ENCODE peak calls at places on chromosome 16, in five cellular contexts. J is mesendoderm, C is neuronal stem cell, B is H9, U is mesenchymal stem cell. G is an unnamed sample.

GRCh38 chr16:65083181-65083845 is 38.5 kb downstream of the CDH11 start:
- DNase-seq in J (no peak), C (no peak), B (no peak), U (peak), G (peak)

GRCh38 chr16:72999541-73000019 is 48.3 kb downstream of the ZFHX3 start:
- DNase-seq in J (no peak), C (no peak), B (no peak), U (no peak), G (no peak)

GRCh38 chr16:80670170-80670865 is 129.5 kb downstream of the DYNLRB2 start:
- DNase-seq in J (no peak), C (no peak), B (no peak), U (no peak), G (no peak)

GRCh38 chr16:63361032-63361624 is 1324.9 kb upstream of the CDH8 start:
- DNase-seq in J (peak), C (peak), B (no peak), U (peak), G (peak)

GRCh38 chr16:14131774-14132695 is 60.9 kb downstream of the MRTFB start:
- DNase-seq in J (no peak), C (no peak), B (no peak), U (peak), G (peak)

GRCh38 chr16:974606-975312 is 4.0 kb upstream of the LMF1 start:
- DNase-seq in J (no peak), C (no peak), B (no peak), U (no peak), G (no peak)

GRCh38 chr16:35450648-35451047 is 1991.2 kb downstream of the TP53TG3F start:
- DNase-seq in J (no peak), C (no peak), B (no peak), U (no peak), G (no peak)

GRCh38 chr16:85350973-85351372 is 238.7 kb upstream of the CIBAR2 start:
- DNase-seq in J (no peak), C (no peak), B (no peak), U (peak), G (peak)

GRCh38 chr16:54655171-54655590 is 275.5 kb upstream of the IRX5 start:
- DNase-seq in J (peak), C (no peak), B (no peak), U (no peak), G (no peak)

GRCh38 chr16:51971184-51971583 is 575.8 kb downstream of the TOX3 start:
- DNase-seq in J (peak), C (peak), B (peak), U (peak), G (peak)

GRCh38 chr16:19912445-19913305 is 28.0 kb upstream of the GPRC5B start:
- DNase-seq in J (peak), C (no peak), B (no peak), U (peak), G (peak)

GRCh38 chr16:27378871-27379580 is 22.9 kb upstream of the IL21R start:
- DNase-seq in J (peak), C (no peak), B (no peak), U (no peak), G (peak)

GRCh38 chr16:84044108-84044488 is 1.5 kb upstream of the SLC38A8 start:
- DNase-seq in J (peak), C (no peak), B (peak), U (peak), G (peak)

GRCh38 chr16:27321013-27321960 is 7.5 kb downstream of the IL4R start:
- DNase-seq in J (no peak), C (no peak), B (no peak), U (no peak), G (peak)

GRCh38 chr16:21199607-21200218 is 11.7 kb downstream of the ZP2 start:
- DNase-seq in J (no peak), C (no peak), B (no peak), U (no peak), G (no peak)

GRCh38 chr16:54582631-54583250 is 296.2 kb upstream of the IRX3 start:
- DNase-seq in J (no peak), C (peak), B (no peak), U (no peak), G (no peak)

GRCh38 chr16:50796829-50797228 is 54.9 kb downstream of the CYLD start:
- DNase-seq in J (no peak), C (no peak), B (no peak), U (no peak), G (no peak)

GRCh38 chr16:28309811-28310311 is 17.5 kb downstream of the SBK1 start:
- DNase-seq in J (no peak), C (no peak), B (no peak), U (no peak), G (no peak)

GRCh38 chr16:15897834-15898254 is 9.4 kb upstream of the CEP20 start:
- DNase-seq in J (no peak), C (no peak), B (no peak), U (peak), G (peak)

GRCh38 chr16:84749815-84750214 is 50.0 kb downstream of the USP10 start:
- DNase-seq in J (no peak), C (no peak), B (no peak), U (peak), G (no peak)

GRCh38 chr16:89613101-89613953 is at the start of gene DPEP1:
- DNase-seq in J (no peak), C (no peak), B (peak), U (no peak), G (no peak)

GRCh38 chr16:76639685-76640289 is 362.6 kb downstream of the CNTNAP4 start:
- DNase-seq in J (peak), C (no peak), B (peak), U (peak), G (peak)

GRCh38 chr16:19114359-19115147 is 789 bp downstream of the ITPRIPL2 start:
- DNase-seq in J (peak), C (peak), B (peak), U (peak), G (peak)

GRCh38 chr16:85604145-85604705 is 8.9 kb upstream of the GSE1 start:
- DNase-seq in J (no peak), C (no peak), B (no peak), U (no peak), G (no peak)

GRCh38 chr16:53502331-53503269 is at the start of gene AKTIP:
- DNase-seq in J (peak), C (peak), B (peak), U (peak), G (peak)

GRCh38 chr16:22843856-22844255 is 29.9 kb downstream of the HS3ST2 start:
- DNase-seq in J (no peak), C (no peak), B (no peak), U (no peak), G (no peak)

GRCh38 chr16:29148867-29149272 is 164.0 kb downstream of the LAT start:
- DNase-seq in J (no peak), C (no peak), B (no peak), U (no peak), G (no peak)

GRCh38 chr16:87918866-87919680 is 17.3 kb downstream of the CA5A start:
- DNase-seq in J (no peak), C (no peak), B (no peak), U (no peak), G (no peak)

GRCh38 chr16:19542138-19542821 is 13.2 kb upstream of the VPS35L start:
- DNase-seq in J (no peak), C (no peak), B (no peak), U (no peak), G (no peak)

GRCh38 chr16:929227-929669 is 41.5 kb downstream of the LMF1 start:
- DNase-seq in J (no peak), C (no peak), B (peak), U (no peak), G (no peak)

GRCh38 chr16:86286991-86287640 is 223.2 kb upstream of the FOXF1 start:
- DNase-seq in J (peak), C (no peak), B (peak), U (peak), G (no peak)

GRCh38 chr16:52597772-52598483 is 51.0 kb upstream of the TOX3 start:
- DNase-seq in J (peak), C (peak), B (peak), U (no peak), G (no peak)

GRCh38 chr16:12618515-12618914 is 185.2 kb downstream of the CPPED1 start:
- DNase-seq in J (no peak), C (no peak), B (no peak), U (no peak), G (no peak)

GRCh38 chr16:2939968-2940367 is 24.1 kb upstream of the KREMEN2 start:
- DNase-seq in J (no peak), C (no peak), B (no peak), U (no peak), G (no peak)

GRCh38 chr16:67226295-67226803 is 581 bp upstream of the TMEM208 start:
- DNase-seq in J (no peak), C (no peak), B (no peak), U (no peak), G (no peak)

GRCh38 chr16:67228034-67228785 is 1.3 kb downstream of the TMEM208 start:
- DNase-seq in J (no peak), C (no peak), B (no peak), U (no peak), G (no peak)

GRCh38 chr16:67228905-67229304 is 2.0 kb downstream of the TMEM208 start:
- DNase-seq in J (no peak), C (no peak), B (no peak), U (no peak), G (no peak)

GRCh38 chr16:67227567-67227921 is 614 bp downstream of the TMEM208 start:
- DNase-seq in J (no peak), C (no peak), B (no peak), U (no peak), G (no peak)

GRCh38 chr16:67226804-67227566 is at the start of gene TMEM208:
- DNase-seq in J (peak), C (peak), B (peak), U (peak), G (peak)
- H3K18ac ChIP-seq in J (no peak), C (peak), B (peak), U (peak), G (peak)

DNA sequence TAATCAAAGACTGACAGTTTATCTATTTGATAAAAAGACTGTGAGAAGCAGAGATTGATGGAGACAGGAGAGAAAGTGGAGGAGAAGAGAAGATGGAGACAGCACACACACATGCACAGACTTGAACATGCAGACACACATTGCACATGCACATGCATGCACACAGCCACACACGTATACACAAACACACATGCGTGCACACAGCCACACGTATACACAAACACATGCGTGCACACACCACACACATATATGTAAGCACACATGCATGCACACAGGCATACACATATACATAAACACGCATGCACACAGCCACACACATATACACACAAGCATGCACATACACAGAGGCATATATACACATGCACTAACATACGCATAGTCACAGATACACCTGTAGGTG is 313.4 kb downstream of the HAPSTR1 start:
- DNase-seq in J (no peak), C (no peak), B (no peak), U (no peak), G (no peak)
- H3K23ac ChIP-seq in J (no peak), C (no peak), B (peak), U (no peak), G (no peak)

GRCh38 chr16:4373909-4374742 is 2.5 kb downstream of the VASN start:
- DNase-seq in J (peak), C (no peak), B (peak), U (peak), G (peak)
- H3K18ac ChIP-seq in J (peak), C (peak), B (peak), U (peak), G (peak)

DNA sequence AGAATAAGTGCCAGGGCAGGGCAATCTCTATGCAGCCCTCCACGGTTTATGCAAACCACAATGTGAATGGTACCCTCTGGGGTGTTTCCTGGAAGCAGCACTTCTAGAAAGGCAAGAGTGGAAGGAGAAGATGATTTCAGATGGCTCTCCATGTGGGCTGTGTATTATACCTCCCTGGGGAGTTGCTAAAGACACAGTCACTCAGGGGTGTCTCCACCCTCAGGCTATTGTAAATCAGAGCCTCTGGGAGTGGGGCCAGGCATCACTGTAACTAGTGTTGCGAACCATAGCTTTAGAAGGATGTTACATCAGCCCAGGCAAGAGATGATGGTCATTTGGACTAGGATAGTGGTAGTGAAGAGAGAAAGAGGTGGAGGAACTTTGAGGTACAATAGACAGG is 83.3 kb upstream of the ZKSCAN2 start:
- DNase-seq in J (no peak), C (no peak), B (no peak), U (no peak), G (no peak)
- H3K23ac ChIP-seq in J (no peak), C (no peak), B (no peak), U (no peak), G (no peak)

DNA sequence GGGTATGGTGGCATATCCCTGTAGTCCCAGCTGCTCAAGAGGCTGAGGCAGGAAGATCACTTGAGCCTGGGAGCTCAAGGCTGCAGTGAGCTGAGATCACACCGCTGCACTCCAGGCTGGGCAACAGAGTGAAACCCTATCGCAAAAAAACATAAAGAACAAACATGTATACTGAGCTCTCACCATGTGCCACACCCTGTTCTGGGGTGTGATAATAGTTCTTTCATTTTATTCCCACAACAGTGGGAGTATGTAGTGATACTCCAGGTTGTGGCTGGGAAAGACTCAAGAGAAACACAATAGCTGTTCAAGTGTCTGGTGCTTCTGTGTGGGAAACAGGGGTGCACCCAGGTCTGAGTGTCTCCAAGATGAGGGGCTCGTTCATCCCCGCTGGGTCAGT is 90.7 kb downstream of the SOCS1 start:
- DNase-seq in J (no peak), C (no peak), B (no peak), U (no peak), G (no peak)
- H3K18ac ChIP-seq in J (no peak), C (no peak), B (no peak), U (no peak), G (no peak)

GRCh38 chr16:77744136-77744535 is 21.8 kb downstream of the NUDT7 start:
- DNase-seq in J (no peak), C (no peak), B (no peak), U (no peak), G (peak)
- H3K23ac ChIP-seq in J (no peak), C (no peak), B (no peak), U (no peak), G (no peak)

GRCh38 chr16:57593990-57594389 is 34.4 kb upstream of the ADGRG1 start:
- DNase-seq in J (no peak), C (no peak), B (no peak), U (no peak), G (no peak)
- H3K18ac ChIP-seq in J (no peak), C (no peak), B (no peak), U (no peak), G (no peak)

GRCh38 chr16:69330286-69331109 is at the start of gene PDF:
- DNase-seq in J (peak), C (peak), B (peak), U (peak), G (peak)
- H3K23ac ChIP-seq in J (peak), C (peak), B (no peak), U (peak), G (peak)

GRCh38 chr16:48365030-48365600 is 20.1 kb downstream of the SIAH1 start:
- DNase-seq in J (no peak), C (no peak), B (no peak), U (no peak), G (no peak)

GRCh38 chr16:48367443-48368049 is 17.7 kb downstream of the SIAH1 start:
- DNase-seq in J (no peak), C (no peak), B (no peak), U (no peak), G (no peak)

GRCh38 chr16:48366165-48367093 is 18.8 kb downstream of the SIAH1 start:
- DNase-seq in J (peak), C (no peak), B (peak), U (peak), G (peak)

GRCh38 chr16:48369765-48370164 is 15.4 kb downstream of the SIAH1 start:
- DNase-seq in J (peak), C (no peak), B (no peak), U (no peak), G (no peak)

DNA sequence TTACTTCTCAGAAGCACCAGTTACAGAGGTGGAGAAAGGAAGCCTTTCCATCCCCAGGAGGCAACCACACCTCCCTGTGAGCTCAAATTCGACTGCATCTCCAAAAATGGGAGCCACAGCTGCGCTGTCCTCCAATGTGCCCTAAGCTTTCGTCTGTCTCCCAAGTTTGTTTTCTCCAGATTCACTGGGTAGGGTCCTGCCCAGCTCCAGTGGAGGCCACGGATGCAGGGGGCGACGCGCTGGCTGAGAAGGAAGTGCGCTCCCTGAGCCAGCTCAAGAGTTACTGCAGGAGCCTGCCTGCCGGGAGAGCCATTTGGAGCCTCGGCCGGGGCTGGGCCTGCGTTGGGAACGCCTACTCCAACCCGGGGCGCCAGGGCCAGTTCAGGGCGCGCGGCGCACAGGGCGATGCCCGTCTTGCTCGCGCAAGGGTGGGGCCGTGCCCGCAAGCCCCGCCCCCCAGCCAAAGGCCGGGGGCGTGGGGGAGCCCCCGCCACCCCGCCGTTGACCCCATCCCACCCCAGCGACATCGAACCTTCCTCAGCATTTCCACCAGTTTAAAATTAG is 19.5 kb downstream of the SIAH1 start:
- DNase-seq in J (peak), C (peak), B (peak), U (peak), G (peak)
- H3K18ac ChIP-seq in J (peak), C (no peak), B (peak), U (peak), G (peak)

DNA sequence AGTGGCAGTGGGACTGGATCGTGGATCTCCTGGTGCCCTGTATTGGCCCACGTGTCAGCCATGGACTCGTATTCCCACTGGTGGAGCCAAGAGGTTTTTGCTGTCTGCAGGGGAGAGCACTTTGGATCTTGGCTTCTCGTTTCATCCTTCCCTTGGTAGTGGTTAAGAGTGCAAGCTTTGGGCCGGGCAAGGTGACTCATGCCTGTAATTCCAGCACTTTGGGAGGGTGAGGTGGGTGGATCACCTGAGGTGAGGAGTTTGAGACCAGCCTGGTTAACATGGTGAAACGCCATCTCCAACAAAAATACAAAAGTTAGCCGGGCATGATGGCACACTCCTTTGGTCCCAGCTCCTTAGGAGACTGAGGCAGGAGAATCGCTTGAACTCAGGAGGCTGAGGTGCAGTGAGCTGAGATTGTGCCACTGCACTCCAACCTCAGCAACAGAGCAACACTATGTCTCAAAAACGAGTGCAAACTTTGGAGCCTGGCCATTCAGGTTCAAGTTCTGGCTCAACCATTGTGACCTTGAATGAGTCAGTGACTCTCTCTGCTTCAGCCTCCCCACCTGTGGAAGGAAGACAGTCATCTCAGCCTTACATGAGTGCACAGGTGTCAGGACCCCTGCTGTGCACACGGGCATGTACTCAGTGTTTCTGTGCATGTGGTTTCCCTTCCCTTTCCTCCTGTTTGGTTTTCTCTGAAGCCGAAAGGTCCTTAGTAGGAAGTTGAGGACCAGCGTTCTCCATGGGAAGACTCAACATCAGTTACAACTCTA is 57.4 kb downstream of the PLCG2 start:
- DNase-seq in J (no peak), C (no peak), B (no peak), U (no peak), G (no peak)
- H3K23ac ChIP-seq in J (no peak), C (no peak), B (no peak), U (no peak), G (no peak)

G was measured in IMR-90.